ENCODE peak calls at places on chromosomes 12 and 14, in nine cellular contexts. One of them, this sample, is unnamed.

GRCh38 chr14:96088131-96088880 is 49.1 kb downstream of the C14orf132 start:
- DNase-seq in lower leg skin: peak
- DNase-seq in naive thymus-derived CD8-positive, alpha-beta T cell: no peak
- DNase-seq in activated T-helper 1 cell treated with anti-CD3 and anti-CD28 coated beads, Interleukin-2, amount 50 U/mL, for 16 hours: no peak
- DNase-seq in Right ventricle myocardium superior: no peak
- DNase-seq in Calu3: no peak
- DNase-seq in AG08395: no peak
- DNase-seq in nucleus accumbens: no peak
- DNase-seq in PC-3: no peak
- DNase-seq in this sample: peak

GRCh38 chr12:121917950-121918678 is at the start of gene CFAP251:
- DNase-seq in nucleus accumbens: peak
- DNase-seq in naive thymus-derived CD8-positive, alpha-beta T cell: peak
- DNase-seq in Right ventricle myocardium superior: peak
- DNase-seq in PC-3: peak
- DNase-seq in activated T-helper 1 cell treated with anti-CD3 and anti-CD28 coated beads, Interleukin-2, amount 50 U/mL, for 16 hours: peak
- DNase-seq in Calu3: peak
- DNase-seq in AG08395: peak
- DNase-seq in lower leg skin: peak
- DNase-seq in this sample: peak

GRCh38 chr12:7373226-7373625 is 69.4 kb downstream of the ACSM4 start:
- DNase-seq in AG08395: no peak
- DNase-seq in naive thymus-derived CD8-positive, alpha-beta T cell: no peak
- DNase-seq in Calu3: no peak
- DNase-seq in nucleus accumbens: no peak
- DNase-seq in activated T-helper 1 cell treated with anti-CD3 and anti-CD28 coated beads, Interleukin-2, amount 50 U/mL, for 16 hours: no peak
- DNase-seq in Right ventricle myocardium superior: no peak
- DNase-seq in PC-3: no peak
- DNase-seq in lower leg skin: no peak
- DNase-seq in this sample: peak

GRCh38 chr12:42962384-42962783 is 372.8 kb upstream of the PRICKLE1 start:
- DNase-seq in nucleus accumbens: no peak
- DNase-seq in AG08395: no peak
- DNase-seq in naive thymus-derived CD8-positive, alpha-beta T cell: no peak
- DNase-seq in activated T-helper 1 cell treated with anti-CD3 and anti-CD28 coated beads, Interleukin-2, amount 50 U/mL, for 16 hours: no peak
- DNase-seq in Calu3: no peak
- DNase-seq in Right ventricle myocardium superior: no peak
- DNase-seq in PC-3: no peak
- DNase-seq in lower leg skin: no peak
- DNase-seq in this sample: no peak

GRCh38 chr14:20603813-20604212 is 12.6 kb upstream of the RNASE12 start:
- DNase-seq in activated T-helper 1 cell treated with anti-CD3 and anti-CD28 coated beads, Interleukin-2, amount 50 U/mL, for 16 hours: no peak
- DNase-seq in PC-3: no peak
- DNase-seq in Right ventricle myocardium superior: no peak
- DNase-seq in AG08395: no peak
- DNase-seq in lower leg skin: no peak
- DNase-seq in naive thymus-derived CD8-positive, alpha-beta T cell: no peak
- DNase-seq in Calu3: no peak
- DNase-seq in nucleus accumbens: no peak
- DNase-seq in this sample: no peak

GRCh38 chr12:44847403-44847802 is 28.7 kb downstream of the NELL2 start:
- DNase-seq in Calu3: no peak
- DNase-seq in PC-3: no peak
- DNase-seq in nucleus accumbens: no peak
- DNase-seq in activated T-helper 1 cell treated with anti-CD3 and anti-CD28 coated beads, Interleukin-2, amount 50 U/mL, for 16 hours: no peak
- DNase-seq in Right ventricle myocardium superior: no peak
- DNase-seq in AG08395: no peak
- DNase-seq in lower leg skin: no peak
- DNase-seq in naive thymus-derived CD8-positive, alpha-beta T cell: no peak
- DNase-seq in this sample: no peak

GRCh38 chr12:131087991-131088700 is 134.4 kb downstream of the ADGRD1 start:
- DNase-seq in PC-3: no peak
- DNase-seq in naive thymus-derived CD8-positive, alpha-beta T cell: no peak
- DNase-seq in nucleus accumbens: no peak
- DNase-seq in lower leg skin: peak
- DNase-seq in Right ventricle myocardium superior: peak
- DNase-seq in Calu3: no peak
- DNase-seq in AG08395: no peak
- DNase-seq in activated T-helper 1 cell treated with anti-CD3 and anti-CD28 coated beads, Interleukin-2, amount 50 U/mL, for 16 hours: no peak
- DNase-seq in this sample: no peak

GRCh38 chr14:25250516-25250915 is 200.6 kb upstream of the STXBP6 start:
- DNase-seq in AG08395: no peak
- DNase-seq in PC-3: no peak
- DNase-seq in naive thymus-derived CD8-positive, alpha-beta T cell: no peak
- DNase-seq in Calu3: no peak
- DNase-seq in nucleus accumbens: no peak
- DNase-seq in activated T-helper 1 cell treated with anti-CD3 and anti-CD28 coated beads, Interleukin-2, amount 50 U/mL, for 16 hours: no peak
- DNase-seq in Right ventricle myocardium superior: no peak
- DNase-seq in lower leg skin: no peak
- DNase-seq in this sample: no peak

GRCh38 chr12:133203344-133204263 is 22.3 kb downstream of the ZNF268 start:
- DNase-seq in Right ventricle myocardium superior: no peak
- DNase-seq in naive thymus-derived CD8-positive, alpha-beta T cell: no peak
- DNase-seq in lower leg skin: no peak
- DNase-seq in nucleus accumbens: no peak
- DNase-seq in PC-3: no peak
- DNase-seq in Calu3: no peak
- DNase-seq in activated T-helper 1 cell treated with anti-CD3 and anti-CD28 coated beads, Interleukin-2, amount 50 U/mL, for 16 hours: no peak
- DNase-seq in AG08395: no peak
- DNase-seq in this sample: no peak

GRCh38 chr12:75666980-75667359 is 155.6 kb upstream of the KRR1 start:
- DNase-seq in Calu3: no peak
- DNase-seq in activated T-helper 1 cell treated with anti-CD3 and anti-CD28 coated beads, Interleukin-2, amount 50 U/mL, for 16 hours: no peak
- DNase-seq in nucleus accumbens: no peak
- DNase-seq in PC-3: no peak
- DNase-seq in Right ventricle myocardium superior: no peak
- DNase-seq in lower leg skin: no peak
- DNase-seq in naive thymus-derived CD8-positive, alpha-beta T cell: no peak
- DNase-seq in AG08395: peak
- DNase-seq in this sample: no peak

GRCh38 chr12:1189163-1189562 is 198.1 kb downstream of the ERC1 start:
- DNase-seq in Right ventricle myocardium superior: no peak
- DNase-seq in PC-3: peak
- DNase-seq in AG08395: no peak
- DNase-seq in activated T-helper 1 cell treated with anti-CD3 and anti-CD28 coated beads, Interleukin-2, amount 50 U/mL, for 16 hours: no peak
- DNase-seq in Calu3: no peak
- DNase-seq in lower leg skin: no peak
- DNase-seq in nucleus accumbens: no peak
- DNase-seq in naive thymus-derived CD8-positive, alpha-beta T cell: no peak
- DNase-seq in this sample: no peak

GRCh38 chr12:106125351-106126085 is 13.2 kb downstream of the NUAK1 start:
- DNase-seq in AG08395: no peak
- DNase-seq in Right ventricle myocardium superior: no peak
- DNase-seq in activated T-helper 1 cell treated with anti-CD3 and anti-CD28 coated beads, Interleukin-2, amount 50 U/mL, for 16 hours: no peak
- DNase-seq in lower leg skin: peak
- DNase-seq in naive thymus-derived CD8-positive, alpha-beta T cell: no peak
- DNase-seq in nucleus accumbens: no peak
- DNase-seq in PC-3: no peak
- DNase-seq in Calu3: no peak
- DNase-seq in this sample: no peak

GRCh38 chr12:34402899-34403705 is 380.8 kb downstream of the ALG10 start:
- DNase-seq in AG08395: peak
- DNase-seq in nucleus accumbens: no peak
- DNase-seq in PC-3: no peak
- DNase-seq in lower leg skin: peak
- DNase-seq in Right ventricle myocardium superior: peak
- DNase-seq in Calu3: no peak
- DNase-seq in activated T-helper 1 cell treated with anti-CD3 and anti-CD28 coated beads, Interleukin-2, amount 50 U/mL, for 16 hours: no peak
- DNase-seq in naive thymus-derived CD8-positive, alpha-beta T cell: no peak
- DNase-seq in this sample: peak

GRCh38 chr14:53883739-53884138 is 72.9 kb downstream of the BMP4 start:
- DNase-seq in naive thymus-derived CD8-positive, alpha-beta T cell: no peak
- DNase-seq in Calu3: no peak
- DNase-seq in lower leg skin: no peak
- DNase-seq in PC-3: no peak
- DNase-seq in activated T-helper 1 cell treated with anti-CD3 and anti-CD28 coated beads, Interleukin-2, amount 50 U/mL, for 16 hours: no peak
- DNase-seq in nucleus accumbens: no peak
- DNase-seq in AG08395: no peak
- DNase-seq in Right ventricle myocardium superior: no peak
- DNase-seq in this sample: no peak

GRCh38 chr14:41873379-41874034 is 266.8 kb downstream of the LRFN5 start:
- DNase-seq in naive thymus-derived CD8-positive, alpha-beta T cell: no peak
- DNase-seq in PC-3: no peak
- DNase-seq in Right ventricle myocardium superior: no peak
- DNase-seq in nucleus accumbens: no peak
- DNase-seq in Calu3: no peak
- DNase-seq in activated T-helper 1 cell treated with anti-CD3 and anti-CD28 coated beads, Interleukin-2, amount 50 U/mL, for 16 hours: no peak
- DNase-seq in AG08395: no peak
- DNase-seq in lower leg skin: no peak
- DNase-seq in this sample: no peak

GRCh38 chr14:101810897-101811620 is 49.5 kb downstream of the PPP2R5C start:
- DNase-seq in lower leg skin: no peak
- DNase-seq in Calu3: no peak
- DNase-seq in naive thymus-derived CD8-positive, alpha-beta T cell: no peak
- DNase-seq in PC-3: peak
- DNase-seq in nucleus accumbens: no peak
- DNase-seq in AG08395: no peak
- DNase-seq in Right ventricle myocardium superior: no peak
- DNase-seq in activated T-helper 1 cell treated with anti-CD3 and anti-CD28 coated beads, Interleukin-2, amount 50 U/mL, for 16 hours: no peak
- DNase-seq in this sample: no peak

GRCh38 chr14:80669416-80669815 is 272.1 kb downstream of the CEP128 start:
- DNase-seq in activated T-helper 1 cell treated with anti-CD3 and anti-CD28 coated beads, Interleukin-2, amount 50 U/mL, for 16 hours: no peak
- DNase-seq in Calu3: no peak
- DNase-seq in naive thymus-derived CD8-positive, alpha-beta T cell: no peak
- DNase-seq in nucleus accumbens: no peak
- DNase-seq in lower leg skin: no peak
- DNase-seq in Right ventricle myocardium superior: no peak
- DNase-seq in AG08395: no peak
- DNase-seq in PC-3: no peak
- DNase-seq in this sample: no peak

GRCh38 chr12:97182719-97183118 is 275.7 kb downstream of the NEDD1 start:
- DNase-seq in lower leg skin: no peak
- DNase-seq in naive thymus-derived CD8-positive, alpha-beta T cell: no peak
- DNase-seq in PC-3: no peak
- DNase-seq in AG08395: no peak
- DNase-seq in nucleus accumbens: no peak
- DNase-seq in Right ventricle myocardium superior: no peak
- DNase-seq in Calu3: no peak
- DNase-seq in activated T-helper 1 cell treated with anti-CD3 and anti-CD28 coated beads, Interleukin-2, amount 50 U/mL, for 16 hours: no peak
- DNase-seq in this sample: no peak

GRCh38 chr14:77260631-77261030 is 10.4 kb downstream of the NGB start:
- DNase-seq in AG08395: no peak
- DNase-seq in lower leg skin: no peak
- DNase-seq in naive thymus-derived CD8-positive, alpha-beta T cell: no peak
- DNase-seq in nucleus accumbens: no peak
- DNase-seq in Right ventricle myocardium superior: no peak
- DNase-seq in PC-3: no peak
- DNase-seq in activated T-helper 1 cell treated with anti-CD3 and anti-CD28 coated beads, Interleukin-2, amount 50 U/mL, for 16 hours: no peak
- DNase-seq in Calu3: no peak
- DNase-seq in this sample: no peak

GRCh38 chr12:104957388-104958008 is 592 bp downstream of the SLC41A2 start:
- DNase-seq in Right ventricle myocardium superior: no peak
- DNase-seq in activated T-helper 1 cell treated with anti-CD3 and anti-CD28 coated beads, Interleukin-2, amount 50 U/mL, for 16 hours: peak
- DNase-seq in AG08395: peak
- DNase-seq in nucleus accumbens: no peak
- DNase-seq in PC-3: peak
- DNase-seq in Calu3: no peak
- DNase-seq in naive thymus-derived CD8-positive, alpha-beta T cell: peak
- DNase-seq in lower leg skin: no peak
- DNase-seq in this sample: no peak

GRCh38 chr14:79596531-79596930 is 614.8 kb downstream of the DIO2 start:
- DNase-seq in Calu3: no peak
- DNase-seq in naive thymus-derived CD8-positive, alpha-beta T cell: no peak
- DNase-seq in nucleus accumbens: no peak
- DNase-seq in lower leg skin: no peak
- DNase-seq in activated T-helper 1 cell treated with anti-CD3 and anti-CD28 coated beads, Interleukin-2, amount 50 U/mL, for 16 hours: no peak
- DNase-seq in PC-3: peak
- DNase-seq in AG08395: no peak
- DNase-seq in Right ventricle myocardium superior: no peak
- DNase-seq in this sample: no peak

GRCh38 chr12:117466677-117467362 is 105.4 kb upstream of the NOS1 start:
- DNase-seq in AG08395: no peak
- DNase-seq in Calu3: no peak
- DNase-seq in Right ventricle myocardium superior: no peak
- DNase-seq in naive thymus-derived CD8-positive, alpha-beta T cell: no peak
- DNase-seq in activated T-helper 1 cell treated with anti-CD3 and anti-CD28 coated beads, Interleukin-2, amount 50 U/mL, for 16 hours: no peak
- DNase-seq in PC-3: no peak
- DNase-seq in lower leg skin: no peak
- DNase-seq in nucleus accumbens: no peak
- DNase-seq in this sample: no peak

GRCh38 chr14:87170179-87170578 is 822.8 kb downstream of the GALC start:
- DNase-seq in AG08395: no peak
- DNase-seq in PC-3: no peak
- DNase-seq in nucleus accumbens: no peak
- DNase-seq in lower leg skin: no peak
- DNase-seq in Right ventricle myocardium superior: no peak
- DNase-seq in naive thymus-derived CD8-positive, alpha-beta T cell: no peak
- DNase-seq in activated T-helper 1 cell treated with anti-CD3 and anti-CD28 coated beads, Interleukin-2, amount 50 U/mL, for 16 hours: no peak
- DNase-seq in Calu3: no peak
- DNase-seq in this sample: no peak

GRCh38 chr12:121776190-121777098 is 17.0 kb downstream of the RHOF start:
- DNase-seq in nucleus accumbens: peak
- DNase-seq in naive thymus-derived CD8-positive, alpha-beta T cell: peak
- DNase-seq in activated T-helper 1 cell treated with anti-CD3 and anti-CD28 coated beads, Interleukin-2, amount 50 U/mL, for 16 hours: peak
- DNase-seq in AG08395: peak
- DNase-seq in lower leg skin: peak
- DNase-seq in Right ventricle myocardium superior: peak
- DNase-seq in PC-3: peak
- DNase-seq in Calu3: peak
- DNase-seq in this sample: peak

GRCh38 chr12:50734409-50735263 is 29.3 kb upstream of the ATF1 start:
- DNase-seq in Right ventricle myocardium superior: no peak
- DNase-seq in AG08395: peak
- DNase-seq in naive thymus-derived CD8-positive, alpha-beta T cell: no peak
- DNase-seq in PC-3: peak
- DNase-seq in lower leg skin: no peak
- DNase-seq in activated T-helper 1 cell treated with anti-CD3 and anti-CD28 coated beads, Interleukin-2, amount 50 U/mL, for 16 hours: no peak
- DNase-seq in Calu3: peak
- DNase-seq in nucleus accumbens: no peak
- DNase-seq in this sample: no peak

GRCh38 chr14:67358914-67359313 is 690 bp downstream of the ATP6V1D start:
- DNase-seq in Calu3: no peak
- DNase-seq in naive thymus-derived CD8-positive, alpha-beta T cell: no peak
- DNase-seq in nucleus accumbens: no peak
- DNase-seq in Right ventricle myocardium superior: no peak
- DNase-seq in PC-3: peak
- DNase-seq in lower leg skin: no peak
- DNase-seq in AG08395: no peak
- DNase-seq in activated T-helper 1 cell treated with anti-CD3 and anti-CD28 coated beads, Interleukin-2, amount 50 U/mL, for 16 hours: no peak
- DNase-seq in this sample: no peak

GRCh38 chr12:49866859-49867579 is 24.1 kb upstream of the BCDIN3D start:
- DNase-seq in activated T-helper 1 cell treated with anti-CD3 and anti-CD28 coated beads, Interleukin-2, amount 50 U/mL, for 16 hours: peak
- DNase-seq in AG08395: peak
- DNase-seq in lower leg skin: peak
- DNase-seq in nucleus accumbens: peak
- DNase-seq in Right ventricle myocardium superior: peak
- DNase-seq in Calu3: peak
- DNase-seq in naive thymus-derived CD8-positive, alpha-beta T cell: peak
- DNase-seq in PC-3: peak
- DNase-seq in this sample: peak

GRCh38 chr14:23364604-23365352 is at the start of gene EFS:
- DNase-seq in activated T-helper 1 cell treated with anti-CD3 and anti-CD28 coated beads, Interleukin-2, amount 50 U/mL, for 16 hours: no peak
- DNase-seq in PC-3: no peak
- DNase-seq in nucleus accumbens: no peak
- DNase-seq in lower leg skin: peak
- DNase-seq in Right ventricle myocardium superior: peak
- DNase-seq in AG08395: peak
- DNase-seq in Calu3: no peak
- DNase-seq in naive thymus-derived CD8-positive, alpha-beta T cell: no peak
- DNase-seq in this sample: peak

GRCh38 chr12:45688188-45688587 is 41.3 kb upstream of the ARID2 start:
- DNase-seq in AG08395: no peak
- DNase-seq in Calu3: no peak
- DNase-seq in PC-3: peak
- DNase-seq in naive thymus-derived CD8-positive, alpha-beta T cell: no peak
- DNase-seq in activated T-helper 1 cell treated with anti-CD3 and anti-CD28 coated beads, Interleukin-2, amount 50 U/mL, for 16 hours: no peak
- DNase-seq in nucleus accumbens: no peak
- DNase-seq in Right ventricle myocardium superior: no peak
- DNase-seq in lower leg skin: no peak
- DNase-seq in this sample: no peak

GRCh38 chr14:65277027-65277426 is 135.5 kb upstream of the FUT8 start:
- DNase-seq in lower leg skin: no peak
- DNase-seq in PC-3: peak
- DNase-seq in Right ventricle myocardium superior: no peak
- DNase-seq in activated T-helper 1 cell treated with anti-CD3 and anti-CD28 coated beads, Interleukin-2, amount 50 U/mL, for 16 hours: no peak
- DNase-seq in AG08395: peak
- DNase-seq in naive thymus-derived CD8-positive, alpha-beta T cell: no peak
- DNase-seq in nucleus accumbens: no peak
- DNase-seq in Calu3: no peak
- DNase-seq in this sample: no peak

GRCh38 chr14:100305446-100306255 is 593 bp downstream of the SLC25A29 start:
- DNase-seq in PC-3: peak
- DNase-seq in nucleus accumbens: no peak
- DNase-seq in Right ventricle myocardium superior: peak
- DNase-seq in Calu3: peak
- DNase-seq in activated T-helper 1 cell treated with anti-CD3 and anti-CD28 coated beads, Interleukin-2, amount 50 U/mL, for 16 hours: peak
- DNase-seq in naive thymus-derived CD8-positive, alpha-beta T cell: no peak
- DNase-seq in AG08395: no peak
- DNase-seq in lower leg skin: peak
- DNase-seq in this sample: peak